ENCODE peak calls at places on chromosome 16, in four cellular contexts. N is pulmonary artery endothelial cell, A is lung microvascular endothelial cell, E is midbrain. F is an unnamed sample.

GRCh38 chr16:180921-181667 is 835 bp downstream of the HBQ1 start:
- DNase-seq in N (no peak), A (peak; percentile 82), E (peak; percentile 30), F (no peak)

GRCh38 chr16:53773150-53773846 is 69.3 kb downstream of the FTO start:
- DNase-seq in N (peak; percentile 32), A (peak; percentile 86), E (peak; percentile 63), F (peak; percentile 22)

GRCh38 chr16:67678354-67679023 is 11.9 kb downstream of the C16orf86 start:
- DNase-seq in N (no peak), A (no peak), E (no peak), F (no peak)

GRCh38 chr16:19868421-19868820 is 16.2 kb downstream of the GPRC5B start:
- DNase-seq in N (no peak), A (no peak), E (no peak), F (no peak)

GRCh38 chr16:73196670-73197069 is 148.7 kb upstream of the ZFHX3 start:
- DNase-seq in N (peak; percentile 33), A (peak; percentile 80), E (peak; percentile 68), F (peak; percentile 43)

GRCh38 chr16:89922477-89922883 is 662 bp upstream of the TUBB3 start:
- DNase-seq in N (peak; percentile 64), A (peak; percentile 72), E (no peak), F (peak; percentile 61)

GRCh38 chr16:10600792-10601443 is 20.5 kb upstream of the EMP2 start:
- DNase-seq in N (no peak), A (no peak), E (no peak), F (no peak)

GRCh38 chr16:78122774-78123315 is 23.4 kb downstream of the WWOX start:
- DNase-seq in N (no peak), A (peak; percentile 71), E (peak; percentile 92), F (peak; percentile 32)

GRCh38 chr16:86854058-86854621 is 275.8 kb downstream of the FOXL1 start:
- DNase-seq in N (no peak), A (peak; percentile 97), E (no peak), F (peak; percentile 81)

GRCh38 chr16:14449334-14449733 is 180.7 kb downstream of the PARN start:
- DNase-seq in N (no peak), A (no peak), E (no peak), F (no peak)

GRCh38 chr16:72985148-72985882 is 62.6 kb downstream of the ZFHX3 start:
- DNase-seq in N (no peak), A (no peak), E (peak; percentile 24), F (no peak)

GRCh38 chr16:89242795-89243200 is 25.3 kb downstream of the ZNF778 start:
- DNase-seq in N (no peak), A (no peak), E (no peak), F (no peak)